ENCODE peak calls at places on chromosomes 11 and 22, in six cellular contexts. Z is ovary, G is adrenal gland, V is suprapubic skin, L is stomach, Y is left lung. W is an unnamed sample.

GRCh38 chr11:17979770-17980371 is 33.0 kb downstream of the SERGEF start:
- DNase-seq in Y (no peak), Z (peak; percentile 25), G (no peak), L (peak; percentile 37), V (no peak), W (no peak)

GRCh38 chr22:49458708-49459099 is 369.0 kb downstream of the BRD1 start:
- DNase-seq in Z (no peak), L (no peak), G (no peak), Y (no peak), V (no peak), W (no peak)

GRCh38 chr11:121422675-121423074 is 29.4 kb upstream of the SORL1 start:
- DNase-seq in G (no peak), V (no peak), L (no peak), Z (no peak), Y (no peak), W (no peak)

GRCh38 chr11:119778391-119779194 is 49.6 kb upstream of the NECTIN1 start:
- DNase-seq in Z (no peak), G (no peak), V (no peak), Y (peak; percentile 25), L (no peak), W (no peak)

GRCh38 chr11:87463486-87464102 is 425.9 kb downstream of the TMEM135 start:
- DNase-seq in Z (no peak), L (no peak), V (no peak), Y (no peak), G (no peak), W (no peak)

GRCh38 chr11:36492724-36493304 is 17.3 kb downstream of the TRAF6 start:
- DNase-seq in Y (no peak), V (no peak), L (no peak), G (no peak), Z (no peak), W (no peak)

GRCh38 chr22:32904044-32904443 is 102.5 kb downstream of the TIMP3 start:
- DNase-seq in L (no peak), G (peak; percentile 78), V (no peak), Z (peak; percentile 45), Y (no peak), W (no peak)

GRCh38 chr11:76317296-76317695 is 63.6 kb downstream of the THAP12 start:
- DNase-seq in L (no peak), G (no peak), Z (no peak), V (no peak), Y (no peak), W (no peak)

GRCh38 chr11:116691779-116692178 is 81.0 kb downstream of the BUD13 start:
- DNase-seq in G (peak; percentile 61), V (peak; percentile 66), Z (peak; percentile 40), Y (no peak), L (peak; percentile 56), W (peak; percentile 71)

GRCh38 chr22:50701428-50702154 is 29.0 kb downstream of the SHANK3 start:
- DNase-seq in V (no peak), L (no peak), Z (no peak), G (no peak), Y (peak; percentile 19), W (no peak)

GRCh38 chr11:94151903-94152677 is 23.4 kb downstream of the PANX1 start:
- DNase-seq in L (peak; percentile 37), Y (no peak), G (peak; percentile 84), Z (no peak), V (no peak), W (no peak)

GRCh38 chr22:20034143-20034542 is 13.2 kb downstream of the TANGO2 start:
- DNase-seq in Y (no peak), Z (no peak), L (no peak), G (no peak), V (no peak), W (no peak)

GRCh38 chr22:32668254-32669094 is 133.0 kb upstream of the TIMP3 start:
- DNase-seq in Y (no peak), L (no peak), Z (no peak), G (no peak), V (no peak), W (no peak)

GRCh38 chr22:47806894-47807293 is 1044.4 kb downstream of the TBC1D22A start:
- DNase-seq in V (no peak), Z (no peak), Y (no peak), L (no peak), G (peak; percentile 14), W (peak; percentile 40)

GRCh38 chr22:29712119-29712518 is 7.7 kb upstream of the CABP7 start:
- DNase-seq in Z (no peak), G (no peak), L (no peak), Y (no peak), V (no peak), W (no peak)

GRCh38 chr11:119460582-119460981 is 37.6 kb upstream of the THY1 start:
- DNase-seq in Y (no peak), Z (no peak), G (no peak), L (no peak), V (no peak), W (no peak)

GRCh38 chr11:9263840-9264380 is 1.2 kb downstream of the DENND5A start:
- DNase-seq in Z (no peak), Y (no peak), G (no peak), L (no peak), V (no peak), W (no peak)

GRCh38 chr11:59112494-59112893 is 5.5 kb downstream of the FAM111B start:
- DNase-seq in L (no peak), G (no peak), Y (no peak), V (no peak), Z (no peak), W (no peak)

GRCh38 chr11:1389103-1389931 is 417 bp upstream of the BRSK2 start:
- DNase-seq in V (peak; percentile 98), G (peak; percentile 99), L (peak; percentile 97), Z (peak; percentile 98), Y (peak; percentile 94), W (peak; percentile 98)

GRCh38 chr22:26986884-26987283 is 329.5 kb downstream of the MIAT start:
- DNase-seq in Z (no peak), G (no peak), V (no peak), L (no peak), Y (no peak), W (no peak)

GRCh38 chr11:68457898-68458249 is 2.7 kb upstream of the PPP6R3 start:
- DNase-seq in V (peak; percentile 51), Z (no peak), Y (no peak), G (no peak), L (no peak), W (no peak)

GRCh38 chr11:119990306-119991021 is 147.4 kb downstream of the TRIM29 start:
- DNase-seq in L (peak; percentile 64), V (no peak), Y (no peak), G (peak; percentile 56), Z (no peak), W (no peak)

GRCh38 chr11:118929496-118930151 is 3.9 kb upstream of the BCL9L start:
- DNase-seq in Y (peak; percentile 90), V (peak; percentile 94), G (peak; percentile 95), Z (peak; percentile 92), L (peak; percentile 93), W (peak; percentile 90)

GRCh38 chr11:61041755-61042518 is 60.4 kb upstream of the CD5 start:
- DNase-seq in Y (peak; percentile 55), V (no peak), G (peak; percentile 58), Z (peak; percentile 34), L (peak; percentile 72), W (no peak)

GRCh38 chr22:27962268-27963191 is 43.5 kb upstream of the PITPNB start:
- DNase-seq in G (no peak), Y (no peak), Z (no peak), V (no peak), L (no peak), W (no peak)

GRCh38 chr11:43943931-43944751 is 1.7 kb downstream of the C11orf96 start:
- DNase-seq in G (peak; percentile 78), Y (no peak), L (no peak), V (no peak), Z (peak; percentile 72), W (no peak)

GRCh38 chr11:87809256-87809655 is 366.0 kb downstream of the RAB38 start:
- DNase-seq in Y (no peak), L (no peak), Z (no peak), V (no peak), G (peak; percentile 72), W (no peak)

GRCh38 chr11:127789887-127790286 is 789.3 kb upstream of the KIRREL3 start:
- DNase-seq in G (no peak), Y (no peak), L (no peak), V (no peak), Z (no peak), W (no peak)
- TF ChIP-seq CTCF in G (no peak), Y (no peak), L (no peak), V (no peak), Z (no peak), W (peak; percentile 70)

GRCh38 chr11:65672982-65673381 is 10.3 kb upstream of the RELA start:
- DNase-seq in Z (no peak), V (no peak), G (no peak), Y (no peak), L (no peak), W (no peak)

GRCh38 chr11:65672180-65672860 is 9.6 kb upstream of the RELA start:
- DNase-seq in V (no peak), Z (no peak), Y (no peak), G (no peak), L (no peak), W (no peak)
- TF ChIP-seq CTCF in V (no peak), Z (no peak), Y (no peak), G (no peak), L (no peak), W (peak; percentile 46)

GRCh38 chr11:124101722-124102121 is 13.5 kb upstream of the VWA5A start:
- DNase-seq in Z (no peak), Y (no peak), V (no peak), G (no peak), L (no peak), W (no peak)

GRCh38 chr11:124096364-124096763 is 18.9 kb upstream of the VWA5A start:
- DNase-seq in G (no peak), V (no peak), Y (no peak), Z (no peak), L (no peak), W (no peak)

GRCh38 chr11:124094731-124095130 is 20.5 kb upstream of the VWA5A start:
- DNase-seq in V (no peak), Z (no peak), Y (no peak), L (no peak), G (no peak), W (no peak)

GRCh38 chr11:124098142-124098541 is 17.1 kb upstream of the VWA5A start:
- DNase-seq in Z (no peak), L (no peak), V (no peak), Y (no peak), G (no peak), W (no peak)
- TF ChIP-seq CTCF in Z (no peak), L (no peak), V (no peak), Y (no peak), G (no peak), W (no peak)

DNA sequence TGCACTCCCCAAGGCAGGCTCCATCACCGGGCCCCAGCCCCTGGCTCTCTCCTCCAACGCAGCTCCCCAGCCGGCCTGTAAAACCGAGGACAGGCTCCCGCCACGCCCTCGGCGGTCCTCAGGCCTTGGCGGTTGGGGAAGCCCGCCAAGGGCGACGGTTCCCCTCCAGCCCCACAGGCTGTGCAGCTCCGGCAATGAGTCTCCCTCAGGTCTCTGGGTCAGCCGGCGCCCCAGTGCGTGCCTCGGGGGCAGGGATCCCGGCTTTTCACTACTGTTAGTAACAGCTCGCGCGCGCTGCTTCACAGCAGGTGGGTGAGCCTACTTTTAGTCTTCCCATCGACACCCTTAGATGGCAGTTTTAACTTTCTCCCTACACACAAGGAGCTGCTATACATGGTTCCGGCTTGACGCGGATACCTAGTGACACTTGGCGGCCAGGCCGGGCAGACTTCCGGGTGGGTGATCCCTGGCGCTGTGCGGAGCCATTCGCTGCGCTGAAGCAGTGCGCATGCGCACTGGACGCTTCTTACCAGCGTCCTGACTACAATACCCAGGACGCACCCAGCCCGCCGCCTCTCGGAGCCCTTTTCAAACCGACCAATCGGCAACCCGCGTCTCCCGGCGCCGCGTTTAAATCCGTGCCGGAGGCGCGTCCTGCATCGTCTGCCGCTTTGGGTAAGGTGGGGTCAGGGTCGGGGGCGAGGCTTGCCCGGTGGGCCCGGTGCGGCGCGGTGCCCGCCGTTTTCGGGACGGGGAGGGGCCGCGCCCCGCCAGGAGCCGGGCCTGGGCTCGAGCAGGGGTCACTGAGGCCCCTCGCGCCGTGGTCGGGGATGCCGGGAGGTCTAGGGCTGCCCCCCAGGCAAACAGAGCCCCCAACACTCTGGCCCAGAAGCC is at the start of gene GTSE1:
- DNase-seq in G (peak; percentile 99), L (peak; percentile 99), Z (peak; percentile 97), V (peak; percentile 98), Y (peak; percentile 98), W (peak; percentile 97)
- TF ChIP-seq CTCF in G (no peak), L (no peak), Z (no peak), V (no peak), Y (no peak), W (no peak)